ENCODE peak calls at places on chromosomes 4 and X, in eight cellular contexts. G, U, P, N, R, Q, K and Z are unnamed samples.
A peak's percentile ranks its signal among the peaks of the same experiment; 100 is the strongest.

GRCh38 chr4:13704761-13705160 is 77.2 kb upstream of the BOD1L1 start:
- DNase-seq in G (no peak), U (no peak), P (no peak), N (no peak), R (peak; percentile 3), Q (no peak), K (no peak), Z (no peak)

GRCh38 chrX:103248553-103248952 is 6.4 kb downstream of the TCEAL8 start:
- DNase-seq in G (no peak), U (no peak), P (peak; percentile 30), N (no peak), R (peak; percentile 24), Q (peak; percentile 3), K (no peak), Z (no peak)

GRCh38 chrX:3690140-3690539 is 23.3 kb downstream of the PRKX start:
- DNase-seq in G (no peak), U (no peak), P (no peak), N (no peak), R (no peak), Q (no peak), K (no peak), Z (no peak)

GRCh38 chr4:7654550-7655266 is 220.0 kb upstream of the PSAPL1 start:
- DNase-seq in G (no peak), U (no peak), P (no peak), N (no peak), R (no peak), Q (no peak), K (no peak), Z (no peak)

GRCh38 chrX:136694491-136695087 is 46.6 kb downstream of the CD40LG start:
- DNase-seq in G (no peak), U (no peak), P (peak; percentile 60), N (no peak), R (peak; percentile 52), Q (peak; percentile 32), K (no peak), Z (no peak)

GRCh38 chr4:55658657-55659056 is 22.6 kb upstream of the NMU start:
- DNase-seq in G (no peak), U (no peak), P (no peak), N (no peak), R (no peak), Q (no peak), K (no peak), Z (no peak)

GRCh38 chrX:15815779-15816452 is 25.6 kb downstream of the ZRSR2 start:
- DNase-seq in G (no peak), U (peak; percentile 2), P (peak; percentile 14), N (no peak), R (peak; percentile 34), Q (no peak), K (no peak), Z (no peak)

GRCh38 chr4:11768251-11768972 is 339.7 kb upstream of the HS3ST1 start:
- DNase-seq in G (no peak), U (no peak), P (peak; percentile 26), N (no peak), R (no peak), Q (no peak), K (no peak), Z (no peak)

GRCh38 chr4:1239949-1240305 is 9.0 kb downstream of the CTBP1 start:
- DNase-seq in G (no peak), U (no peak), P (no peak), N (no peak), R (no peak), Q (no peak), K (no peak), Z (no peak)

GRCh38 chrX:154368630-154369452 is 5.6 kb downstream of the FLNA start:
- DNase-seq in G (peak; percentile 24), U (peak; percentile 96), P (peak; percentile 95), N (peak; percentile 74), R (peak; percentile 97), Q (peak; percentile 81), K (peak; percentile 59), Z (peak; percentile 54)

GRCh38 chr4:15250021-15250441 is 177.8 kb upstream of the C1QTNF7 start:
- DNase-seq in G (no peak), U (no peak), P (peak; percentile 59), N (no peak), R (no peak), Q (peak; percentile 7), K (no peak), Z (no peak)

GRCh38 chr4:182306792-182307507 is 63.7 kb downstream of the TENM3 start:
- DNase-seq in G (no peak), U (no peak), P (peak; percentile 20), N (no peak), R (peak; percentile 92), Q (peak; percentile 43), K (no peak), Z (no peak)
- TF ChIP-seq CTCF in G (peak; percentile 13), U (peak; percentile 23), P (peak; percentile 33), N (no peak), R (no peak), Q (peak; percentile 23), K (peak; percentile 16), Z (peak; percentile 13)

GRCh38 chrX:12378263-12378662 is 240.0 kb downstream of the FRMPD4 start:
- DNase-seq in G (no peak), U (no peak), P (no peak), N (no peak), R (no peak), Q (no peak), K (no peak), Z (no peak)

GRCh38 chrX:12378706-12379105 is 240.4 kb downstream of the FRMPD4 start:
- DNase-seq in G (no peak), U (no peak), P (no peak), N (no peak), R (no peak), Q (no peak), K (no peak), Z (no peak)

GRCh38 chrX:12379666-12380065 is 241.4 kb downstream of the FRMPD4 start:
- DNase-seq in G (no peak), U (no peak), P (peak; percentile 28), N (no peak), R (peak; percentile 39), Q (no peak), K (no peak), Z (no peak)

DNA sequence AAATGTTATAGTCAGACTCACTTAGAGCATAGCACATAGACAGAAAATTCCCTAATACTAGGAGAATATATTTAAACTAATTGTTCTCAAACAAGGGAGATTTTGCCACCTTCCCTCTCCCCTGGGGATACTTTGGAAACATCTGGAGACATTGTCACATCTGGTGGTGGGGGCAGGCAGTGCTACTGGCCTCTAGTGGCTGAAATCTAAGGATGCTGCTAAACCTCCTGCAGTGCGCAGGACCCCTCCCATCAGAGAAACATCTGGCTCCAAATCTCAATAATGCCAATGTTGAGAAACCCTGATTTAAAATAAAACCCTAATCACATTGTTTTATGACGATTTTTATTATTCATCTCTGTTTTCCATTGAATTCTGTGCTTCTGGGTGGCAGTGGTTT is 244.9 kb downstream of the FRMPD4 start:
- DNase-seq in G (no peak), U (no peak), P (no peak), N (no peak), R (no peak), Q (no peak), K (no peak), Z (no peak)
- TF ChIP-seq CTCF in G (no peak), U (peak; percentile 18), P (peak; percentile 35), N (peak; percentile 27), R (peak; percentile 37), Q (peak; percentile 6), K (peak; percentile 27), Z (no peak)

GRCh38 chr4:32112891-32113290 is 1392.7 kb downstream of the PCDH7 start:
- DNase-seq in G (no peak), U (no peak), P (no peak), N (no peak), R (peak; percentile 6), Q (no peak), K (no peak), Z (no peak)

GRCh38 chr4:32119907-32120306 is 1399.7 kb downstream of the PCDH7 start:
- DNase-seq in G (no peak), U (no peak), P (no peak), N (no peak), R (no peak), Q (no peak), K (no peak), Z (no peak)

GRCh38 chr4:32117696-32118095 is 1397.5 kb downstream of the PCDH7 start:
- DNase-seq in G (no peak), U (no peak), P (no peak), N (no peak), R (no peak), Q (no peak), K (no peak), Z (no peak)
- TF ChIP-seq CTCF in G (no peak), U (no peak), P (no peak), N (no peak), R (no peak), Q (no peak), K (peak; percentile 65), Z (no peak)

DNA sequence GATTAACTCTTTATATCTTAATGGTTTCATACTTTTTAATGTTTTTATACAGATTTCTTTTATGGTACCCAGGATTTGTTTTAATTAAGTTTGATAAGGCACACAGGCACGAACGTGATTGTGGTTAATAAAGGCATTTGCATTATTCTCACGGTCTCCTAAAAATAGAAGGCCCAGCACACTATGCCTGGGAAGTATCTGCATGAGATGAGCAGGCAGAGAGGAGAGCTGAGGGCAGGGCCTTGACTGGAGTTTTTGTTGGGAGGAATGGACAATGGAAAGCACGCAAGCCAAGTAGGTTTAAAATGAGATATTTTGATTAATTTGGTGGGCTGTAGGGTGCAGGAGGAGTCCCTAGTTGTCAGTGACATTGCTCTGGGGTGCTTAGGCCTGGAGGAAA is 1714.3 kb upstream of the PCDH7 start:
- DNase-seq in G (no peak), U (no peak), P (no peak), N (no peak), R (no peak), Q (no peak), K (no peak), Z (no peak)
- TF ChIP-seq CTCF in G (no peak), U (no peak), P (no peak), N (no peak), R (no peak), Q (no peak), K (no peak), Z (no peak)

DNA sequence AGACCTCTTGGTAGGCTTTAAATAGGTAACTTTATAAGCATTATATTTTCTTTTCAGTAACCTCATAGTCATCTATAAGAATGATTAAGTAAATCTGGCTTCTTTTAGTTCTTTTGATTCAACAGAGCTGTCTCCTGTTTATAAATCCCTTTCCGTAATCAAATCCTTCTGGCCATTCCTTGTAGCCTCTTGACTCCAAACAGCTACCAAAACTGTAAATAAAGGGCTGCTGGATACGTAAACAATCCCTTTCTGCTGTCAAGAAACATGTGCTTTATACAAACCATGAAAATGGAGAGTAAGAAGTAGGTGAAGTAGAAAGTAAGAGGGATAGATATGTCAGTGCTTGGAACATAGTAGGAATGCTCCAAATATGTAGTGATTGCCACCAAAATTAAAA is 183.2 kb upstream of the CASK start:
- DNase-seq in G (no peak), U (no peak), P (no peak), N (no peak), R (no peak), Q (no peak), K (no peak), Z (no peak)
- TF ChIP-seq CTCF in G (no peak), U (no peak), P (no peak), N (no peak), R (no peak), Q (no peak), K (no peak), Z (no peak)

GRCh38 chr4:38728651-38729141 is 54.1 kb downstream of the TLR10 start:
- DNase-seq in G (no peak), U (no peak), P (no peak), N (no peak), R (peak; percentile 42), Q (no peak), K (peak; percentile 50), Z (no peak)
- TF ChIP-seq CTCF in G (no peak), U (no peak), P (no peak), N (no peak), R (no peak), Q (no peak), K (peak; percentile 51), Z (no peak)